ENCODE peak calls at places on chromosome 22, in four cellular contexts. U is body of pancreas, I is PC-3, V is ovary. S is an unnamed sample.

GRCh38 chr22:34943830-34944229 is 122.1 kb upstream of the ISX start:
- DNase-seq in U (no peak), I (no peak), V (no peak), S (no peak)

GRCh38 chr22:36546932-36547331 is 18.0 kb upstream of the EIF3D start:
- DNase-seq in U (no peak), I (peak; percentile 93), V (no peak), S (no peak)

GRCh38 chr22:43128928-43129424 is 14.2 kb downstream of the MCAT start:
- DNase-seq in U (peak; percentile 73), I (no peak), V (no peak), S (no peak)

GRCh38 chr22:35984776-35985175 is 43.8 kb downstream of the RBFOX2 start:
- DNase-seq in U (no peak), I (no peak), V (no peak), S (no peak)

GRCh38 chr22:37675930-37676571 is 615 bp downstream of the LGALS1 start:
- DNase-seq in U (peak; percentile 55), I (peak; percentile 40), V (peak; percentile 53), S (peak; percentile 69)

GRCh38 chr22:17436382-17436951 is 67.2 kb downstream of the CECR2 start:
- DNase-seq in U (no peak), I (no peak), V (no peak), S (no peak)

GRCh38 chr22:36770116-36770945 is 5.6 kb downstream of the IFT27 start:
- DNase-seq in U (no peak), I (no peak), V (no peak), S (no peak)

GRCh38 chr22:37815593-37815992 is 7.6 kb upstream of the GALR3 start:
- DNase-seq in U (no peak), I (no peak), V (no peak), S (no peak)

GRCh38 chr22:44802956-44803355 is 50.6 kb downstream of the ARHGAP8 start:
- DNase-seq in U (no peak), I (no peak), V (no peak), S (no peak)

GRCh38 chr22:49047461-49047860 is 780.2 kb downstream of the BRD1 start:
- DNase-seq in U (no peak), I (peak; percentile 1), V (no peak), S (no peak)

GRCh38 chr22:44486538-44486937 is 11.5 kb downstream of the RTL6 start:
- DNase-seq in U (no peak), I (no peak), V (no peak), S (no peak)

GRCh38 chr22:41028841-41029240 is 63.6 kb upstream of the EP300 start:
- DNase-seq in U (no peak), I (peak; percentile 77), V (no peak), S (no peak)

GRCh38 chr22:37633693-37634504 is 5.6 kb upstream of the SH3BP1 start:
- DNase-seq in U (peak; percentile 59), I (no peak), V (peak; percentile 97), S (peak; percentile 92)

GRCh38 chr22:40240671-40241070 is 62.9 kb downstream of the TNRC6B start:
- DNase-seq in U (no peak), I (peak; percentile 42), V (no peak), S (no peak)

GRCh38 chr22:36385491-36386350 is 2.0 kb downstream of the MYH9 start:
- DNase-seq in U (peak; percentile 95), I (peak; percentile 94), V (no peak), S (peak; percentile 74)

GRCh38 chr22:41480397-41480735 is 11.4 kb downstream of the ACO2 start:
- DNase-seq in U (no peak), I (no peak), V (no peak), S (no peak)

GRCh38 chr22:35900483-35901168 is 128.0 kb downstream of the RBFOX2 start:
- DNase-seq in U (no peak), I (peak; percentile 43), V (no peak), S (no peak)

GRCh38 chr22:38788417-38788816 is 5.5 kb downstream of the DNAL4 start:
- DNase-seq in U (peak; percentile 68), I (peak; percentile 26), V (peak; percentile 58), S (no peak)

GRCh38 chr22:35218079-35218478 is 39.2 kb upstream of the HMGXB4 start:
- DNase-seq in U (no peak), I (peak; percentile 5), V (no peak), S (no peak)

GRCh38 chr22:18000441-18001039 is 23.8 kb downstream of the MICAL3 start:
- DNase-seq in U (peak; percentile 45), I (peak; percentile 9), V (peak; percentile 27), S (no peak)

GRCh38 chr22:36395061-36395849 is 7.5 kb upstream of the MYH9 start:
- DNase-seq in U (peak; percentile 39), I (peak; percentile 35), V (no peak), S (no peak)

GRCh38 chr22:37742374-37743092 is 45.7 kb downstream of the TRIOBP start:
- DNase-seq in U (no peak), I (peak; percentile 92), V (peak; percentile 52), S (peak; percentile 70)

GRCh38 chr22:26568207-26568706 is 21.7 kb downstream of the TPST2 start:
- DNase-seq in U (no peak), I (peak; percentile 14), V (no peak), S (no peak)

GRCh38 chr22:39546889-39547586 is 14.5 kb upstream of the RPS19BP1 start:
- DNase-seq in U (no peak), I (peak; percentile 45), V (no peak), S (no peak)

GRCh38 chr22:44304354-44304753 is 8.4 kb downstream of the SHISAL1 start:
- DNase-seq in U (no peak), I (peak; percentile 11), V (no peak), S (peak; percentile 75)

GRCh38 chr22:42909363-42910058 is 52.4 kb upstream of the ARFGAP3 start:
- DNase-seq in U (peak; percentile 49), I (no peak), V (no peak), S (no peak)

GRCh38 chr22:50261615-50262459 is at the start of gene MAPK12:
- DNase-seq in U (no peak), I (peak; percentile 28), V (peak; percentile 56), S (no peak)

GRCh38 chr22:21038405-21038804 is 6.0 kb upstream of the SLC7A4 start:
- DNase-seq in U (no peak), I (no peak), V (no peak), S (no peak)

GRCh38 chr22:37203354-37204044 is 8.8 kb downstream of the SSTR3 start:
- DNase-seq in U (no peak), I (no peak), V (no peak), S (no peak)

GRCh38 chr22:36136988-36137387 is 23.6 kb downstream of the APOL3 start:
- DNase-seq in U (no peak), I (no peak), V (no peak), S (no peak)

GRCh38 chr22:27859336-27859735 is 57.8 kb upstream of the MN1 start:
- DNase-seq in U (no peak), I (no peak), V (no peak), S (no peak)
- H3K4me3 ChIP-seq in U (no peak overlapping the region), I (no peak overlapping the region), V (no peak overlapping the region), S (no peak overlapping the region)

DNA sequence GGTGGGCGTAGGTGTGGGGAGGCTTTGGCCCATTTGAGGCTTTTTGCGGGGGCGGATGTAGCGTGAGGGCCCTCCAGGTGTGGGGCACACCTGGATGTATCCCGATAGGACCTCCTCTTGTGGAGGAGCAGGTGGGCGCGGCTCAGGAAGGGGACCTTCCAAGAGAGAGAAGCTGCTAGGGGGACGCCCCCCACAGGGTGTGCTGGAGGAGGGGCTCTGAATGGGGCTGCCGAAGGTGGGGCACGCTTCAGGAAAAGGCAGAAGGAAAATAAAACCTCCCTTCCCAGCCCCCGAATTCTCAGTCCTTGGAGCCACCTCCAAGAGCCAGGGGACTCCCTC is 621 bp downstream of the SGSM1 start:
- DNase-seq in U (no peak), I (no peak), V (peak; percentile 23), S (no peak)
- H3K4me3 ChIP-seq in U (peak overlapping the region; percentile 47), I (peak overlapping the region; percentile 67), V (peak overlapping the region; percentile 58), S (peak overlapping the region; percentile 48)

DNA sequence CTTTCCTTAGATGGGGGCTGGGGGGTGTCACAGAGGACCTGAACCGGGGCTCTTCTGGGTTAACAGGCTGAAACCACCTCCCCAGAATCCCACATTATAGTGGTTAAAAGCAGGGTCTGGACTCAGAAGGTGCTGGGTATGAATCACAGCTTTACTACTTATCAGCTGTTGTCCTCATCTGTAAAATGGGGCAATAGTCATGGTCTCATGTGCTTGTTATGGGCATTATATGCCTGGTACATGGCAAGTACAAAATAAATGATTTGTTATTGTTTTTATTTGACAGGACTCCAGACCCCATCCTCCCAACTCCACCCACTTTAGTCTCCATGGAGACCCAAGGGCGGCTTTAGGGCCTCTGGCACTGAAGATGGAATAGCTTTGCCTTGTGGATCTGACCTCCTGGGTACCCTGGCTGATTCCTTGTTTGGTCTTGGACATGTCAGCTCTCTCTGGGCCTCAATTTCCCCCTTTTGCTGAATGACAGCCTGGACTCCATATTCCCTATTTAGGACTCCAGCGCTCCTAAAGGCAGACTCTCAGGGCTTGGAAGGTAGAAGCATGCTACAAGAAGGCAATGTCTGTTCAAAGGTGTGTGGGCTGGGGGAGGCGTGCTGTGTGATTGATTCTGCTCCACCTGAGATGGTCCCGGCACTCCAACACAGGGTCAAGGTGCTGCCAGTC is 812 bp upstream of the SMTN start:
- DNase-seq in U (no peak), I (no peak), V (no peak), S (no peak)
- H3K4me3 ChIP-seq in U (no peak overlapping the region), I (peak overlapping the region; percentile 73), V (peak overlapping the region; percentile 88), S (peak overlapping the region; percentile 98)

GRCh38 chr22:33210129-33210784 is 152.1 kb upstream of the SYN3 start:
- DNase-seq in U (peak; percentile 17), I (peak; percentile 46), V (no peak), S (no peak)

GRCh38 chr22:33202455-33202854 is 144.3 kb upstream of the SYN3 start:
- DNase-seq in U (no peak), I (no peak), V (no peak), S (no peak)

GRCh38 chr22:33204408-33204807 is 146.2 kb upstream of the SYN3 start:
- DNase-seq in U (no peak), I (no peak), V (no peak), S (no peak)
- H3K4me3 ChIP-seq in U (no peak overlapping the region), I (no peak overlapping the region), V (no peak overlapping the region), S (no peak overlapping the region)

DNA sequence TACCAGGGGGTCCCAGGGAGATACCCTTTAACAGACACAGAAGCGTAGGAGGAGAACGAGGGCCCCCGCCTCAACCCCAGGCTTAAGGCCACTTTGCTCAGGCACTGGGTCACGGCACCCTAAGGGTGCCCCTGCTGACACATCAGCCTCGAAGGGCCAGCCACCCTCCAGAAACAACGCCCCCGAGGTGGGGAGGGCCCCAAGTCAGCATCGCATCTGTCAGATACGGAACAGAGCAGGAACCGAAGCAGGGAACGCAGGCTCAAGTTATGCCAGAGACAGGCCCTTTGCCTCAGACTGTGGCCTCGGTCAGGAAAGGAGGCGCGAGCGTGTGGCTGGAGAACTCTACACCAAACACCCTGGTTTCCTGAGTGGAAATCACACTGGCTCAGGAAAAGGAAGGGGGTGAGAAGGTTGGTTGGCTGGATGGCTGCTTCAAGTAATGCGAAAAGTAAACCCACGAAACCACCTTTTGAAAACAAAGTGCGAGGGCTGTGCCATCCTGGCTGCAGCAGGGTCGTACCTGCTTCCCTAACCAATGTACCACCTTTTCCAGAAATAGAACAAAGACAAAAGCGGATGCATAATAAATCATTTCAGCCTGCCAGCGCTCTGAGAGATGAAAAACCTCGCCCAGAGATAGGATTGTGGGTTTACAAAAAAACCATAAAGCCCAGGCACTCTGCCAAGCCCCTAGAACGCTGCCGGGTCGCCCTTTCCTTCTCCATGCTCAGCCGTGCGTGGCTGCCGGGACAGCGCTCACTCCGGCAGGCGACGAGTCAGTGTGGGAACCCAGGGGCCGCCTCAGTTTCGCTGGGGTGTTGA is 38.5 kb downstream of the TRMU start:
- DNase-seq in U (no peak), I (no peak), V (no peak), S (no peak)
- H3K4me3 ChIP-seq in U (no peak overlapping the region), I (no peak overlapping the region), V (no peak overlapping the region), S (no peak overlapping the region)